ENCODE peak calls at places on chromosomes 16 and 17, in ten cellular contexts. One of them, this sample, is unnamed.

GRCh38 chr17:49104511-49105074 is 28.0 kb upstream of the B4GALNT2 start:
- DNase-seq in upper lobe of left lung: no peak
- DNase-seq in AG10803: peak; percentile 49
- DNase-seq in neural crest cell: no peak
- DNase-seq in fibroblast of pulmonary artery: no peak
- DNase-seq in HL-60: no peak
- DNase-seq in OCI-LY7: no peak
- DNase-seq in ovary: no peak
- DNase-seq in transverse colon: no peak
- DNase-seq in progenitor cell of endocrine pancreas: no peak
- DNase-seq in this sample: no peak

GRCh38 chr17:63932721-63933120 is 590 bp upstream of the CD79B start:
- DNase-seq in upper lobe of left lung: no peak
- DNase-seq in AG10803: no peak
- DNase-seq in neural crest cell: no peak
- DNase-seq in fibroblast of pulmonary artery: no peak
- DNase-seq in HL-60: no peak
- DNase-seq in OCI-LY7: peak; percentile 56
- DNase-seq in ovary: no peak
- DNase-seq in transverse colon: no peak
- DNase-seq in progenitor cell of endocrine pancreas: no peak
- DNase-seq in this sample: no peak

GRCh38 chr16:57258910-57259475 is 13.9 kb downstream of the ARL2BP start:
- DNase-seq in upper lobe of left lung: peak; percentile 15
- DNase-seq in AG10803: no peak
- DNase-seq in neural crest cell: no peak
- DNase-seq in fibroblast of pulmonary artery: no peak
- DNase-seq in HL-60: no peak
- DNase-seq in OCI-LY7: no peak
- DNase-seq in ovary: peak; percentile 8
- DNase-seq in transverse colon: peak; percentile 4
- DNase-seq in progenitor cell of endocrine pancreas: no peak
- DNase-seq in this sample: no peak

GRCh38 chr17:44281570-44281969 is 13.6 kb upstream of the SLC4A1 start:
- DNase-seq in upper lobe of left lung: no peak
- DNase-seq in AG10803: no peak
- DNase-seq in neural crest cell: no peak
- DNase-seq in fibroblast of pulmonary artery: no peak
- DNase-seq in HL-60: no peak
- DNase-seq in OCI-LY7: no peak
- DNase-seq in ovary: no peak
- DNase-seq in transverse colon: no peak
- DNase-seq in progenitor cell of endocrine pancreas: no peak
- DNase-seq in this sample: no peak

GRCh38 chr17:77501101-77501566 is 360.4 kb downstream of the SEC14L1 start:
- DNase-seq in upper lobe of left lung: peak; percentile 16
- DNase-seq in AG10803: no peak
- DNase-seq in neural crest cell: no peak
- DNase-seq in fibroblast of pulmonary artery: peak; percentile 34
- DNase-seq in HL-60: no peak
- DNase-seq in OCI-LY7: peak; percentile 56
- DNase-seq in ovary: no peak
- DNase-seq in transverse colon: peak; percentile 6
- DNase-seq in progenitor cell of endocrine pancreas: no peak
- DNase-seq in this sample: peak; percentile 15

GRCh38 chr17:79258843-79259242 is 184.2 kb downstream of the ENGASE start:
- DNase-seq in upper lobe of left lung: no peak
- DNase-seq in AG10803: no peak
- DNase-seq in neural crest cell: no peak
- DNase-seq in fibroblast of pulmonary artery: no peak
- DNase-seq in HL-60: no peak
- DNase-seq in OCI-LY7: no peak
- DNase-seq in ovary: no peak
- DNase-seq in transverse colon: no peak
- DNase-seq in progenitor cell of endocrine pancreas: no peak
- DNase-seq in this sample: no peak

GRCh38 chr16:3924763-3925162 is 44.2 kb upstream of the CREBBP start:
- DNase-seq in upper lobe of left lung: no peak
- DNase-seq in AG10803: no peak
- DNase-seq in neural crest cell: no peak
- DNase-seq in fibroblast of pulmonary artery: no peak
- DNase-seq in HL-60: no peak
- DNase-seq in OCI-LY7: no peak
- DNase-seq in ovary: no peak
- DNase-seq in transverse colon: no peak
- DNase-seq in progenitor cell of endocrine pancreas: no peak
- DNase-seq in this sample: no peak

GRCh38 chr17:44887971-44888955 is 11.0 kb downstream of the EFTUD2 start:
- DNase-seq in upper lobe of left lung: peak; percentile 32
- DNase-seq in AG10803: no peak
- DNase-seq in neural crest cell: no peak
- DNase-seq in fibroblast of pulmonary artery: no peak
- DNase-seq in HL-60: peak; percentile 51
- DNase-seq in OCI-LY7: no peak
- DNase-seq in ovary: no peak
- DNase-seq in transverse colon: no peak
- DNase-seq in progenitor cell of endocrine pancreas: no peak
- DNase-seq in this sample: no peak

GRCh38 chr17:59409336-59410048 is 78.0 kb downstream of the YPEL2 start:
- DNase-seq in upper lobe of left lung: no peak
- DNase-seq in AG10803: no peak
- DNase-seq in neural crest cell: no peak
- DNase-seq in fibroblast of pulmonary artery: no peak
- DNase-seq in HL-60: no peak
- DNase-seq in OCI-LY7: no peak
- DNase-seq in ovary: no peak
- DNase-seq in transverse colon: no peak
- DNase-seq in progenitor cell of endocrine pancreas: no peak
- DNase-seq in this sample: no peak

GRCh38 chr17:8122923-8123694 is 797 bp downstream of the HES7 start:
- DNase-seq in upper lobe of left lung: no peak
- DNase-seq in AG10803: peak; percentile 31
- DNase-seq in neural crest cell: peak; percentile 28
- DNase-seq in fibroblast of pulmonary artery: no peak
- DNase-seq in HL-60: no peak
- DNase-seq in OCI-LY7: peak; percentile 37
- DNase-seq in ovary: no peak
- DNase-seq in transverse colon: no peak
- DNase-seq in progenitor cell of endocrine pancreas: no peak
- DNase-seq in this sample: peak; percentile 37

GRCh38 chr17:69711504-69711903 is 297.0 kb downstream of the MAP2K6 start:
- DNase-seq in upper lobe of left lung: no peak
- DNase-seq in AG10803: peak; percentile 62
- DNase-seq in neural crest cell: no peak
- DNase-seq in fibroblast of pulmonary artery: no peak
- DNase-seq in HL-60: no peak
- DNase-seq in OCI-LY7: no peak
- DNase-seq in ovary: no peak
- DNase-seq in transverse colon: no peak
- DNase-seq in progenitor cell of endocrine pancreas: no peak
- DNase-seq in this sample: no peak

GRCh38 chr16:53827741-53828140 is 123.8 kb downstream of the FTO start:
- DNase-seq in upper lobe of left lung: no peak
- DNase-seq in AG10803: no peak
- DNase-seq in neural crest cell: no peak
- DNase-seq in fibroblast of pulmonary artery: peak; percentile 11
- DNase-seq in HL-60: no peak
- DNase-seq in OCI-LY7: no peak
- DNase-seq in ovary: no peak
- DNase-seq in transverse colon: no peak
- DNase-seq in progenitor cell of endocrine pancreas: no peak
- DNase-seq in this sample: no peak

GRCh38 chr16:85878875-85879274 is 20.1 kb upstream of the IRF8 start:
- DNase-seq in upper lobe of left lung: no peak
- DNase-seq in AG10803: peak; percentile 84
- DNase-seq in neural crest cell: no peak
- DNase-seq in fibroblast of pulmonary artery: peak; percentile 88
- DNase-seq in HL-60: no peak
- DNase-seq in OCI-LY7: no peak
- DNase-seq in ovary: no peak
- DNase-seq in transverse colon: no peak
- DNase-seq in progenitor cell of endocrine pancreas: no peak
- DNase-seq in this sample: no peak

GRCh38 chr16:70472786-70473433 is 18.5 kb downstream of the FCSK start:
- DNase-seq in upper lobe of left lung: no peak
- DNase-seq in AG10803: no peak
- DNase-seq in neural crest cell: no peak
- DNase-seq in fibroblast of pulmonary artery: no peak
- DNase-seq in HL-60: no peak
- DNase-seq in OCI-LY7: no peak
- DNase-seq in ovary: no peak
- DNase-seq in transverse colon: no peak
- DNase-seq in progenitor cell of endocrine pancreas: no peak
- DNase-seq in this sample: no peak

DNA sequence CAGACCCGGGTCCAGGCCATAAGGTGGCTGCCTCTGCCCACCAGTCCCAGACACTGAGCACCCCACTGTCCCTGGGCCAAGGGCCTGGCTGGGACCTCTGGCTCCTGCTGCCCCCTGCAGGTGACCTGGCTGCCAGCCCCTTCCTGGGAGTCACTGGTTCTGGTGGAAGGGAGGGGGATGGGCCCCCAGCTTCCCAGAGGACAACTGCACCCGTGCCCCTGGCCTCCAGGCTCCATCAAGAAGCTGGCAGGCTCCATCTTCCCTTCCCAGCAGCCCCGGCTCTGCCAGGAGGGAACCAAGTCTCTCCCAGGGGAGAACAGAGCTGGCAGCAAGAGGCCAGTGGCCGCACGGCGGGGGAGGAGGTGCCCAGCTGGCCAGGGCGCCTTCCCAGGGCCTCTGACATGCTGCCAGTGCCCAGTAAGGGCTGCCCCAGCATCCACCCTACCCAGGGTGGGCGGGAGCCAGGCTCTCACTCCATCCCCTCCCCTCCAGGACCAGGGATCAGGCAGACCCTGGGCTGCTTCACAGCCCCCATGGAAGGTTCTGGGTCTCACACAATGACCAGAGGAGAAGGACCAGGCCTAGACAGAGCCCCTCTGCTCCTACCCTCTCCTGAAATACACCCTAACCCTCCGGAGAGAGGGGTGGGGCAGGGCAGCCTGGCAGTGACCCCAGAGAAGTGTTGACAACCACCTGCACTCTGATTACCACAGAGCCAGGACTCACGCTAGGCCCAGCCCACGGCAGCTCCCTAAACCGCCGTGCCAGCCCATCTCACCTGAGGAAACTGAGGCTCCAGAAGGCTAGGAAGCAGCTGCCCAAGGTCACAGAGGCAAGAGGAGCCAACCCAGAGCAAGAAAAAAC is 3.6 kb downstream of the CLUH start:
- DNase-seq in upper lobe of left lung: peak; percentile 62
- DNase-seq in AG10803: no peak
- DNase-seq in neural crest cell: peak; percentile 39
- DNase-seq in fibroblast of pulmonary artery: no peak
- DNase-seq in HL-60: no peak
- DNase-seq in OCI-LY7: peak; percentile 34
- DNase-seq in ovary: no peak
- DNase-seq in transverse colon: peak; percentile 35
- DNase-seq in progenitor cell of endocrine pancreas: no peak
- DNase-seq in this sample: no peak
- TF ChIP-seq CTCF in upper lobe of left lung: peak; percentile 50
- TF ChIP-seq CTCF in AG10803: peak; percentile 34
- TF ChIP-seq CTCF in neural crest cell: peak; percentile 48
- TF ChIP-seq CTCF in fibroblast of pulmonary artery: peak; percentile 40
- TF ChIP-seq CTCF in HL-60: no peak
- TF ChIP-seq CTCF in OCI-LY7: peak; percentile 67
- TF ChIP-seq CTCF in ovary: no peak
- TF ChIP-seq CTCF in transverse colon: peak; percentile 37
- TF ChIP-seq CTCF in progenitor cell of endocrine pancreas: peak; percentile 52
- TF ChIP-seq CTCF in this sample: no peak

GRCh38 chr17:27569257-27569722 is 61.7 kb upstream of the LGALS9 start:
- DNase-seq in upper lobe of left lung: peak; percentile 63
- DNase-seq in AG10803: no peak
- DNase-seq in neural crest cell: no peak
- DNase-seq in fibroblast of pulmonary artery: no peak
- DNase-seq in HL-60: peak; percentile 49
- DNase-seq in OCI-LY7: peak; percentile 51
- DNase-seq in ovary: no peak
- DNase-seq in transverse colon: no peak
- DNase-seq in progenitor cell of endocrine pancreas: no peak
- DNase-seq in this sample: no peak
- TF ChIP-seq CTCF in upper lobe of left lung: peak; percentile 43
- TF ChIP-seq CTCF in AG10803: peak; percentile 60
- TF ChIP-seq CTCF in neural crest cell: peak; percentile 55
- TF ChIP-seq CTCF in fibroblast of pulmonary artery: peak; percentile 71
- TF ChIP-seq CTCF in HL-60: peak; percentile 43
- TF ChIP-seq CTCF in OCI-LY7: peak; percentile 88
- TF ChIP-seq CTCF in ovary: no peak
- TF ChIP-seq CTCF in transverse colon: peak; percentile 36
- TF ChIP-seq CTCF in progenitor cell of endocrine pancreas: peak; percentile 56
- TF ChIP-seq CTCF in this sample: no peak

DNA sequence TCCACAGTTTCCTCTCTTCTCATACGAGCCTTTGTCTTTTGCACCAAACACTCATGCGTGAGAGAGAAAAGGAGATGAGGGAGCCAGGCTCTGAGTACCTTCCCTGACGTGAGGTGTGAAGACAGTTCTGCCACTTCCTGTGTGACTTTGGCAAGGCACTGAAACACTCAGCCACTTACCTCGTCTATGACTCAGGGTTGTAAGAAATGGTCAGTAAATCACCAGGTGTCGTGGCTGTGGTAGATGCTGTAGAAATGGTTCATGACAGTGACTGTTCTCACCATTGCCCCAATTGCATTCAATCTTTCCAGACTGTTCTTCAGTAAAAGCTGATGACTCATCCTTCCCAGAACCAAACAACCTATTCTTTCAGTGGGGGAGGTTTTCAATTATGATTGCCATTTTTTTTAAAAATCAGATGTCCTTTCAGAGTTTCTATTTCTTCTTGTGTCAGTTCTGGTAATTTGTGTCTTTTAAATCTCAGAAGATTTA is 49.2 kb upstream of the CBFA2T3 start:
- DNase-seq in upper lobe of left lung: no peak
- DNase-seq in AG10803: no peak
- DNase-seq in neural crest cell: no peak
- DNase-seq in fibroblast of pulmonary artery: no peak
- DNase-seq in HL-60: no peak
- DNase-seq in OCI-LY7: peak; percentile 30
- DNase-seq in ovary: no peak
- DNase-seq in transverse colon: no peak
- DNase-seq in progenitor cell of endocrine pancreas: no peak
- DNase-seq in this sample: no peak
- TF ChIP-seq CTCF in upper lobe of left lung: no peak
- TF ChIP-seq CTCF in AG10803: no peak
- TF ChIP-seq CTCF in neural crest cell: no peak
- TF ChIP-seq CTCF in fibroblast of pulmonary artery: no peak
- TF ChIP-seq CTCF in HL-60: no peak
- TF ChIP-seq CTCF in OCI-LY7: no peak
- TF ChIP-seq CTCF in ovary: no peak
- TF ChIP-seq CTCF in transverse colon: no peak
- TF ChIP-seq CTCF in progenitor cell of endocrine pancreas: no peak
- TF ChIP-seq CTCF in this sample: no peak

DNA sequence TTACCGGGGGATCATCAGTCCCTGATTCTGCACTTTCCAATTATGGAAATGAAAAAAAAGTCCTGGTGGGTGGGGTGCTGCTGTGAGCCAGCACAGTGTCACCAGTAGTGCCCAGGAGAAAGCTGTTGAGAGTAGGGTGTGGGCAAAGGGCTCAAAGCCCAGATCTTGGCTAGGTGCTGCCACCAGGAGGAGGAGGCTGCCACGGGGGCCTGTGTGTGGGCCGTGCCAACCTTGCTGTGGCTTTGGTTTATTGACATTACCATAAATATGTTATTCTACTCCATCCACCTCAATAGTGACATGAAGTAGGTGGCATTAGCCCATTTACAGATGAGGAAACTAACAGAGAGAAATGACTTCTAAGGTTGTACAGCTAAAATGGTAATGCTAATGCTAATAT is 6.7 kb upstream of the PRPSAP2 start:
- DNase-seq in upper lobe of left lung: peak; percentile 42
- DNase-seq in AG10803: no peak
- DNase-seq in neural crest cell: no peak
- DNase-seq in fibroblast of pulmonary artery: no peak
- DNase-seq in HL-60: no peak
- DNase-seq in OCI-LY7: no peak
- DNase-seq in ovary: no peak
- DNase-seq in transverse colon: no peak
- DNase-seq in progenitor cell of endocrine pancreas: no peak
- DNase-seq in this sample: no peak
- TF ChIP-seq CTCF in upper lobe of left lung: no peak
- TF ChIP-seq CTCF in AG10803: no peak
- TF ChIP-seq CTCF in neural crest cell: no peak
- TF ChIP-seq CTCF in fibroblast of pulmonary artery: no peak
- TF ChIP-seq CTCF in HL-60: no peak
- TF ChIP-seq CTCF in OCI-LY7: peak; percentile 26
- TF ChIP-seq CTCF in ovary: no peak
- TF ChIP-seq CTCF in transverse colon: no peak
- TF ChIP-seq CTCF in progenitor cell of endocrine pancreas: no peak
- TF ChIP-seq CTCF in this sample: no peak